ENCODE peak calls at places on chromosomes 6 and 20, in eight cellular contexts. Z is GM12864; U is stimulated activated CD8-positive, alpha-beta memory T cell treated with anti-CD3 and anti-CD28 coated beads, Interleukin-12 subunit alpha, Interleukin-12 subunit beta, amount 100 ng/mL, for 1 hour; L is naive B cell; I is SHP77; M is amniotic stem cell; H is fibroblast of pulmonary artery; S is esophagus muscularis mucosa. K is an unnamed sample.

GRCh38 chr20:50578061-50578777 is 68.0 kb downstream of the PTPN1 start:
- DNase-seq in Z (no peak), U (no peak), L (no peak), I (no peak), M (no peak), H (no peak), S (no peak), K (no peak)

GRCh38 chr20:9119776-9120175 is 50.9 kb downstream of the PLCB4 start:
- DNase-seq in Z (no peak), U (no peak), L (no peak), I (no peak), M (no peak), H (no peak), S (no peak), K (no peak)

GRCh38 chr20:34468956-34469355 is 47.3 kb upstream of the DYNLRB1 start:
- DNase-seq in Z (no peak), U (no peak), L (no peak), I (no peak), M (no peak), H (no peak), S (no peak), K (no peak)

GRCh38 chr6:100881707-100882040 is 545 bp upstream of the ASCC3 start:
- DNase-seq in Z (no peak), U (no peak), L (no peak), I (no peak), M (no peak), H (peak; percentile 23), S (no peak), K (peak; percentile 9)

GRCh38 chr6:8548979-8549378 is 113.6 kb upstream of the SLC35B3 start:
- DNase-seq in Z (no peak), U (no peak), L (no peak), I (no peak), M (no peak), H (no peak), S (no peak), K (no peak)

GRCh38 chr20:34824861-34825529 is 456 bp downstream of the NCOA6 start:
- DNase-seq in Z (no peak), U (peak; percentile 33), L (peak; percentile 72), I (peak; percentile 8), M (peak; percentile 45), H (peak; percentile 31), S (peak; percentile 90), K (peak; percentile 49)

GRCh38 chr20:33474963-33475362 is 14.9 kb upstream of the CBFA2T2 start:
- DNase-seq in Z (no peak), U (no peak), L (no peak), I (no peak), M (no peak), H (no peak), S (no peak), K (no peak)

GRCh38 chr6:168155821-168156741 is 77.1 kb upstream of the FRMD1 start:
- DNase-seq in Z (no peak), U (no peak), L (no peak), I (no peak), M (no peak), H (no peak), S (peak; percentile 80), K (no peak)

GRCh38 chr6:21593927-21594421 is 423 bp downstream of the SOX4 start:
- DNase-seq in Z (no peak), U (no peak), L (peak; percentile 37), I (no peak), M (no peak), H (peak; percentile 74), S (no peak), K (peak; percentile 71)

GRCh38 chr6:127190552-127190951 is 72.1 kb downstream of the RSPO3 start:
- DNase-seq in Z (no peak), U (no peak), L (no peak), I (peak; percentile 7), M (peak; percentile 32), H (peak; percentile 80), S (no peak), K (peak; percentile 71)

GRCh38 chr6:10425973-10426780 is 11.3 kb upstream of the TFAP2A start:
- DNase-seq in Z (no peak), U (no peak), L (no peak), I (no peak), M (no peak), H (no peak), S (no peak), K (peak; percentile 44)

GRCh38 chr20:10857362-10858070 is 183.7 kb upstream of the JAG1 start:
- DNase-seq in Z (no peak), U (no peak), L (no peak), I (no peak), M (no peak), H (peak; percentile 97), S (no peak), K (peak; percentile 46)

GRCh38 chr6:9744119-9744518 is 670.8 kb downstream of the TFAP2A start:
- DNase-seq in Z (no peak), U (no peak), L (no peak), I (no peak), M (no peak), H (no peak), S (no peak), K (no peak)

GRCh38 chr6:138107752-138108592 is 753 bp upstream of the PERP start:
- DNase-seq in Z (no peak), U (no peak), L (no peak), I (peak; percentile 59), M (no peak), H (no peak), S (no peak), K (no peak)

GRCh38 chr20:58981564-58982364 is 708 bp downstream of the NELFCD start:
- DNase-seq in Z (no peak), U (no peak), L (no peak), I (no peak), M (no peak), H (peak; percentile 19), S (no peak), K (no peak)

GRCh38 chr6:169194737-169195136 is 58.9 kb downstream of the THBS2 start:
- DNase-seq in Z (no peak), U (no peak), L (no peak), I (no peak), M (no peak), H (no peak), S (no peak), K (no peak)

GRCh38 chr20:54499111-54499510 is 23.7 kb downstream of the DOK5 start:
- DNase-seq in Z (no peak), U (no peak), L (no peak), I (no peak), M (no peak), H (no peak), S (no peak), K (no peak)

GRCh38 chr6:41682966-41683459 is 44.7 kb downstream of the MDFI start:
- DNase-seq in Z (no peak), U (no peak), L (no peak), I (peak; percentile 6), M (no peak), H (no peak), S (no peak), K (no peak)

GRCh38 chr6:128400875-128401274 is 119.5 kb downstream of the PTPRK start:
- DNase-seq in Z (no peak), U (no peak), L (no peak), I (no peak), M (no peak), H (no peak), S (no peak), K (peak; percentile 16)

GRCh38 chr6:138404666-138405337 is 779 bp downstream of the HEBP2 start:
- DNase-seq in Z (no peak), U (no peak), L (peak; percentile 39), I (no peak), M (no peak), H (no peak), S (no peak), K (no peak)

GRCh38 chr6:5746392-5747140 is 260.2 kb downstream of the NRN1 start:
- DNase-seq in Z (no peak), U (no peak), L (no peak), I (no peak), M (no peak), H (no peak), S (no peak), K (peak; percentile 38)

GRCh38 chr6:148611213-148611612 is 135.6 kb upstream of the UST start:
- DNase-seq in Z (no peak), U (no peak), L (no peak), I (no peak), M (no peak), H (peak; percentile 67), S (peak; percentile 93), K (peak; percentile 89)

GRCh38 chr20:16781496-16781895 is 33.3 kb downstream of the OTOR start:
- DNase-seq in Z (no peak), U (no peak), L (no peak), I (no peak), M (no peak), H (no peak), S (no peak), K (no peak)

GRCh38 chr6:149872233-149872632 is 8.1 kb upstream of the LRP11 start:
- DNase-seq in Z (no peak), U (no peak), L (no peak), I (no peak), M (no peak), H (no peak), S (no peak), K (no peak)

GRCh38 chr6:85405175-85405852 is 44.6 kb upstream of the NT5E start:
- DNase-seq in Z (no peak), U (no peak), L (no peak), I (no peak), M (no peak), H (no peak), S (no peak), K (no peak)

GRCh38 chr6:95292011-95292410 is 285.3 kb upstream of the MANEA start:
- DNase-seq in Z (no peak), U (no peak), L (no peak), I (no peak), M (no peak), H (no peak), S (no peak), K (no peak)